ENCODE peak calls at places on chromosomes 3 and 15, in five cellular contexts. J is bronchial epithelial cell, H is cardiac muscle cell, K is coronary artery, M is HEK293T. U is an unnamed sample.

GRCh38 chr3:131794766-131795381 is 239.9 kb downstream of the CPNE4 start:
- DNase-seq in J (peak; percentile 55), H (peak; percentile 79), K (no peak), M (peak; percentile 60), U (peak; percentile 40)

GRCh38 chr3:185995352-185995751 is 57.5 kb upstream of the TRA2B start:
- DNase-seq in J (peak; percentile 41), H (peak; percentile 77), K (no peak), M (no peak), U (no peak)

GRCh38 chr3:154758109-154758868 is 321.8 kb upstream of the MME start:
- DNase-seq in J (peak; percentile 43), H (peak; percentile 47), K (no peak), M (no peak), U (no peak)

GRCh38 chr3:184145120-184145524 is 10.0 kb downstream of the EIF2B5 start:
- DNase-seq in J (peak; percentile 80), H (peak; percentile 69), K (no peak), M (no peak), U (peak; percentile 21)

GRCh38 chr15:65342493-65342892 is 35.3 kb downstream of the IGDCC3 start:
- DNase-seq in J (no peak), H (no peak), K (no peak), M (no peak), U (no peak)

GRCh38 chr15:80970018-80970657 is 19.5 kb downstream of the MESD start:
- DNase-seq in J (peak; percentile 58), H (peak; percentile 78), K (peak; percentile 45), M (peak; percentile 73), U (peak; percentile 72)

GRCh38 chr3:29468150-29468549 is 187.3 kb downstream of the RBMS3 start:
- DNase-seq in J (no peak), H (no peak), K (no peak), M (no peak), U (no peak)

GRCh38 chr15:40511093-40511471 is 40.3 kb downstream of the CHST14 start:
- DNase-seq in J (no peak), H (peak; percentile 14), K (no peak), M (no peak), U (peak; percentile 34)

GRCh38 chr3:177681852-177682251 is 484.6 kb upstream of the TBL1XR1 start:
- DNase-seq in J (no peak), H (no peak), K (no peak), M (no peak), U (no peak)

GRCh38 chr3:101695779-101696372 is 9.4 kb upstream of the RPL24 start:
- DNase-seq in J (peak; percentile 53), H (peak; percentile 68), K (no peak), M (peak; percentile 15), U (peak; percentile 42)

GRCh38 chr3:186609247-186609868 is 3.5 kb upstream of the AHSG start:
- DNase-seq in J (peak; percentile 76), H (peak; percentile 41), K (no peak), M (no peak), U (peak; percentile 24)

GRCh38 chr3:131526801-131527347 is 24.1 kb upstream of the MRPL3 start:
- DNase-seq in J (no peak), H (peak; percentile 85), K (no peak), M (no peak), U (peak; percentile 25)

GRCh38 chr3:63976166-63976861 is 47.0 kb downstream of the PSMD6 start:
- DNase-seq in J (peak; percentile 97), H (peak; percentile 98), K (no peak), M (no peak), U (no peak)

U was measured in activated T-cell treated with anti-CD3 and anti-CD28 coated beads, Interleukin-2, amount 50 U/mL, for 72 hours.